ENCODE peak calls at places on chromosomes 5 and 9, in seven cellular contexts. Z, Q, W, T, B, X and N are unnamed samples.

GRCh38 chr9:36288057-36288456 is 29.8 kb upstream of the GNE start:
- DNase-seq in Z (no peak), X (no peak), Q (no peak), B (no peak), T (no peak), W (no peak), N (no peak)

GRCh38 chr5:126680215-126680817 is 79.6 kb downstream of the PHAX start:
- DNase-seq in Z (peak), W (no peak), T (no peak), Q (no peak), X (peak), B (no peak), N (no peak)

GRCh38 chr5:174610968-174611367 is 113.4 kb upstream of the MSX2 start:
- DNase-seq in X (no peak), W (no peak), T (no peak), Z (peak), Q (no peak), B (no peak), N (no peak)

GRCh38 chr5:38673671-38674071 is 117.2 kb upstream of the LIFR start:
- DNase-seq in Z (no peak), W (no peak), T (no peak), Q (no peak), B (no peak), X (no peak), N (no peak)

GRCh38 chr5:140877262-140877581 is 2.1 kb downstream of the PCDHA12 start:
- DNase-seq in Q (no peak), W (no peak), X (no peak), B (no peak), Z (no peak), T (no peak), N (no peak)

GRCh38 chr5:28576022-28576421 is 1537.6 kb upstream of the CDH9 start:
- DNase-seq in W (peak), T (no peak), Q (no peak), Z (no peak), B (no peak), X (no peak), N (no peak)

GRCh38 chr5:151451626-151452520 is 4.5 kb downstream of the SLC36A1 start:
- DNase-seq in T (no peak), W (no peak), B (no peak), X (peak), Q (no peak), Z (peak), N (no peak)

GRCh38 chr9:131635285-131635684 is 90.0 kb downstream of the PRRT1B start:
- DNase-seq in Q (peak), W (peak), Z (peak), T (peak), X (no peak), B (peak), N (peak)

GRCh38 chr9:96660693-96661248 is 5.7 kb upstream of the PRXL2C start:
- DNase-seq in B (no peak), Z (no peak), X (peak), W (no peak), Q (no peak), T (no peak), N (no peak)

GRCh38 chr5:39187873-39188731 is 31.3 kb downstream of the FYB1 start:
- DNase-seq in B (no peak), Q (no peak), W (no peak), X (no peak), T (no peak), Z (no peak), N (no peak)

GRCh38 chr5:15835514-15835913 is 335.5 kb downstream of the FBXL7 start:
- DNase-seq in Z (no peak), X (no peak), W (no peak), T (no peak), Q (no peak), B (no peak), N (no peak)

GRCh38 chr5:53126514-53126913 is 17.0 kb upstream of the MOCS2 start:
- DNase-seq in W (no peak), X (no peak), T (no peak), Q (no peak), B (no peak), Z (peak), N (no peak)

GRCh38 chr5:40914835-40915234 is 5.5 kb downstream of the C7 start:
- DNase-seq in T (no peak), W (no peak), Q (no peak), B (no peak), X (no peak), Z (peak), N (no peak)

GRCh38 chr9:114098660-114099522 is at the start of gene KIF12:
- DNase-seq in X (no peak), T (no peak), Q (no peak), W (peak), Z (peak), B (no peak), N (no peak)

GRCh38 chr9:26656003-26656940 is 236.3 kb downstream of the CAAP1 start:
- DNase-seq in X (no peak), Q (no peak), Z (peak), T (no peak), B (no peak), W (peak), N (no peak)

GRCh38 chr5:54651482-54652076 is 134.0 kb downstream of the SNX18 start:
- DNase-seq in X (no peak), W (no peak), Z (peak), B (no peak), T (peak), Q (no peak), N (no peak)

GRCh38 chr9:107644774-107645463 is 155.3 kb upstream of the KLF4 start:
- DNase-seq in W (no peak), B (no peak), Q (no peak), Z (no peak), X (no peak), T (peak), N (no peak)

GRCh38 chr9:99181621-99182020 is 40.1 kb downstream of the ALG2 start:
- DNase-seq in T (no peak), W (no peak), X (peak), Z (peak), B (no peak), Q (no peak), N (no peak)

GRCh38 chr9:135009051-135009560 is 78.4 kb upstream of the OLFM1 start:
- DNase-seq in Q (no peak), X (no peak), Z (no peak), T (no peak), W (no peak), B (no peak), N (no peak)

GRCh38 chr5:60595183-60595582 is 104.8 kb downstream of the DEPDC1B start:
- DNase-seq in W (no peak), Z (no peak), X (no peak), Q (no peak), T (no peak), B (no peak), N (no peak)

GRCh38 chr9:114035221-114035844 is 42.8 kb downstream of the AMBP start:
- DNase-seq in T (no peak), B (no peak), W (no peak), Q (no peak), X (no peak), Z (no peak), N (no peak)

GRCh38 chr5:37696190-37697021 is 143.4 kb downstream of the GDNF start:
- DNase-seq in W (peak), X (no peak), B (no peak), T (no peak), Z (peak), Q (no peak), N (no peak)